ENCODE peak calls at places on chromosomes 3 and 15, in ten cellular contexts. Z is left lung, F is thyroid gland, T is GM12865, D is cardiac fibroblast, W is fibroblast of mammary gland, E is BJ, O is cardiac muscle cell, P is fibroblast of pulmonary artery, G is lower leg skin. R is an unnamed sample.

GRCh38 chr3:175941352-175941751 is 1082.2 kb downstream of the NAALADL2 start:
- DNase-seq in G (no peak), F (peak), W (peak), E (no peak), D (peak), T (peak), O (peak), Z (no peak), P (peak), R (no peak)

GRCh38 chr15:101025896-101026631 is 106.9 kb downstream of the LRRK1 start:
- DNase-seq in G (peak), O (no peak), W (no peak), P (no peak), F (no peak), E (no peak), Z (no peak), D (no peak), T (no peak), R (no peak)

GRCh38 chr3:184572528-184573270 is 11.1 kb downstream of the EPHB3 start:
- DNase-seq in G (no peak), D (no peak), O (no peak), Z (peak), W (no peak), P (no peak), T (no peak), E (no peak), F (no peak), R (no peak)

GRCh38 chr3:65448120-65448519 is 590.6 kb downstream of the MAGI1 start:
- DNase-seq in T (no peak), E (no peak), D (no peak), F (no peak), P (no peak), Z (no peak), G (no peak), W (no peak), O (no peak), R (no peak)

GRCh38 chr15:52241489-52241888 is 50.3 kb upstream of the GNB5 start:
- DNase-seq in D (no peak), F (no peak), O (no peak), W (no peak), T (no peak), E (no peak), G (no peak), Z (no peak), P (no peak), R (no peak)

GRCh38 chr3:3081659-3082546 is 28.3 kb downstream of the IL5RA start:
- DNase-seq in Z (no peak), F (no peak), O (no peak), G (no peak), W (no peak), T (peak), P (no peak), E (no peak), D (no peak), R (no peak)

GRCh38 chr3:134078169-134078821 is 48.6 kb upstream of the SLCO2A1 start:
- DNase-seq in G (peak), O (no peak), F (no peak), Z (no peak), T (no peak), E (no peak), D (peak), W (peak), P (no peak), R (no peak)

GRCh38 chr15:100849021-100849831 is 30.4 kb upstream of the ALDH1A3 start:
- DNase-seq in Z (peak), D (peak), T (no peak), W (peak), G (peak), F (peak), E (peak), P (peak), O (peak), R (no peak)

GRCh38 chr3:98512576-98512975 is 10.1 kb downstream of the CLDND1 start:
- DNase-seq in E (no peak), P (no peak), G (no peak), D (no peak), W (no peak), F (no peak), O (no peak), Z (no peak), T (no peak), R (no peak)

GRCh38 chr3:43156812-43157455 is 51.1 kb upstream of the POMGNT2 start:
- DNase-seq in T (no peak), P (no peak), D (no peak), F (no peak), W (no peak), G (no peak), Z (no peak), E (no peak), O (no peak), R (no peak)

GRCh38 chr3:194103475-194103874 is 32.5 kb upstream of the HES1 start:
- DNase-seq in F (no peak), O (no peak), E (no peak), W (no peak), P (no peak), D (no peak), T (peak), G (no peak), Z (no peak), R (no peak)
- TF ChIP-seq CTCF in F (no peak), O (no peak), E (no peak), W (no peak), P (no peak), D (no peak), T (no peak), G (no peak), Z (no peak), R (no peak)

GRCh38 chr15:36887214-36888017 is 212.9 kb downstream of the MEIS2 start:
- DNase-seq in G (peak), P (peak), D (no peak), E (no peak), O (no peak), Z (peak), F (no peak), W (no peak), T (peak), R (no peak)
- H3K4me3 ChIP-seq in G (no peak), P (peak), D (peak), E (peak), O (peak), Z (no peak), F (no peak), W (peak), T (peak), R (peak)

GRCh38 chr3:62873672-62874397 is 1.4 kb downstream of the CADPS start:
- DNase-seq in Z (peak), O (no peak), W (peak), G (no peak), P (no peak), T (peak), F (peak), E (no peak), D (no peak), R (no peak)
- TF ChIP-seq CTCF in Z (no peak), O (no peak), W (peak), G (no peak), P (no peak), T (peak), F (peak), E (no peak), D (no peak), R (peak)

GRCh38 chr3:128647307-128647706 is 3.3 kb downstream of the RPN1 start:
- DNase-seq in F (no peak), E (no peak), O (no peak), D (no peak), T (no peak), W (no peak), Z (no peak), P (no peak), G (no peak), R (no peak)

GRCh38 chr3:128650096-128651050 is at the start of gene RPN1:
- DNase-seq in Z (peak), E (peak), D (peak), F (peak), T (peak), O (peak), G (peak), P (peak), W (peak), R (peak)

GRCh38 chr3:128649264-128649663 is 1.4 kb downstream of the RPN1 start:
- DNase-seq in F (no peak), W (no peak), E (no peak), G (no peak), Z (no peak), T (no peak), O (no peak), D (peak), P (no peak), R (no peak)

GRCh38 chr3:128648402-128648801 is 2.2 kb downstream of the RPN1 start:
- DNase-seq in E (no peak), F (no peak), D (no peak), T (no peak), G (no peak), P (no peak), Z (no peak), W (no peak), O (no peak), R (no peak)
- H3K4me3 ChIP-seq in E (no peak), F (no peak), D (no peak), T (peak), G (no peak), P (peak), Z (peak), W (peak), O (no peak), R (peak)

GRCh38 chr3:137746808-137747207 is 17.3 kb upstream of the SOX14 start:
- DNase-seq in E (no peak), G (no peak), D (no peak), O (no peak), F (no peak), W (no peak), P (no peak), T (no peak), Z (no peak), R (no peak)
- TF ChIP-seq CTCF in E (no peak), G (no peak), D (no peak), O (no peak), F (no peak), W (no peak), P (no peak), T (no peak), Z (no peak), R (no peak)

DNA sequence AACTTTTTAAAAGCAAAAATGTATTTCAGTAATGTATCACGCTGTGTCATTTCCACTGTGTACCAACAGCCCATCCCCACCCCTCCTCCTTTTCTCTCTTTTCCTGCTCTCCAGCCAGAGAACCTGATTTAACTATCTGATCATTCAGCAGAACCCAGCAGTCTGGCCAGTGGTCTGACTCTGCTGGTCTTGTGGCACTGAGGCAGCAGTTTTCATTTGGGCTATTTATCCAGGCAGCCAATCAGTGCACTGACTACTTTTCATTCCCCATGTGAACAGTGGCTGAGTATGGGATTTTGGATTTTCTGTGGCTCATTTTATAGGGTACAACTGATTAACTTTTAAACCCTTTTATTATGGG is 56.3 kb downstream of the GPR171 start:
- DNase-seq in O (no peak), Z (no peak), G (no peak), P (no peak), E (no peak), F (no peak), D (no peak), T (no peak), W (no peak), R (no peak)
- H3K4me3 ChIP-seq in O (no peak), Z (no peak), G (no peak), P (no peak), E (no peak), F (no peak), D (no peak), T (no peak), W (no peak), R (no peak)

GRCh38 chr3:146334151-146334550 is 83.2 kb upstream of the PLSCR4 start:
- DNase-seq in O (peak), W (peak), D (peak), P (peak), F (no peak), Z (no peak), T (no peak), E (no peak), G (no peak), R (peak)
- TF ChIP-seq CTCF in O (peak), W (peak), D (peak), P (peak), F (no peak), Z (no peak), T (no peak), E (peak), G (no peak), R (peak)

GRCh38 chr3:120597445-120598049 is 1.4 kb downstream of the NDUFB4 start:
- DNase-seq in Z (no peak), D (no peak), G (no peak), W (no peak), E (no peak), P (no peak), T (peak), F (no peak), O (no peak), R (no peak)

GRCh38 chr3:120596116-120596852 is at the start of gene NDUFB4:
- DNase-seq in W (peak), D (peak), T (peak), F (peak), Z (peak), E (peak), P (peak), O (peak), G (peak), R (peak)

GRCh38 chr3:120601554-120601953 is 5.4 kb downstream of the NDUFB4 start:
- DNase-seq in F (no peak), D (no peak), P (no peak), Z (no peak), E (no peak), W (no peak), G (no peak), T (no peak), O (no peak), R (no peak)

GRCh38 chr3:120596853-120597223 is 702 bp downstream of the NDUFB4 start:
- DNase-seq in T (no peak), O (no peak), D (no peak), E (no peak), W (no peak), F (no peak), P (no peak), G (no peak), Z (no peak), R (no peak)

DNA sequence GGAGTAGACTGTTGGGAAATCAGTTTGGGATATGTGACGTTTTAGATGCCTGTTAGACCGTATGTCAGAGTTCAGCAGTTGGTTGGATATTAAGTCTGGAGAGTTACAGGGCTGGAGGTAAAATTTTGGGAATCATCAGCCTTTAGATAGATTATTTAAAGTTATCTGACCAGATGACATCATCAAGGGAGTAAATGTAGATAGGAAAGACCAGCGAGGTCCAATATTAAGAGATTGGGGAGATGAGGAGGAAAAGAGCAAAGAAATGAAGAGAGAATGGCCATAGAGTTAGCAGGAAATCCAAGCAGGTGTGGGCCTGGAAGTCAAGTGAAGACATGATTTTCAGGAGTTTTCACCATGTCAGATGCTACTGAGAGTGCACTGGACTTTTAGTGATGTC is 3.1 kb downstream of the NDUFB4 start:
- DNase-seq in P (no peak), Z (no peak), E (no peak), F (no peak), O (no peak), D (no peak), T (no peak), G (no peak), W (no peak), R (no peak)
- H3K4me3 ChIP-seq in P (no peak), Z (no peak), E (no peak), F (no peak), O (no peak), D (no peak), T (no peak), G (no peak), W (no peak), R (no peak)

GRCh38 chr3:22893001-22893400 is 310.1 kb upstream of the UBE2E2 start:
- DNase-seq in O (no peak), Z (no peak), W (no peak), G (no peak), T (no peak), D (no peak), F (no peak), P (no peak), E (no peak), R (no peak)

GRCh38 chr3:22885574-22886348 is 317.4 kb upstream of the UBE2E2 start:
- DNase-seq in T (no peak), W (no peak), E (no peak), F (no peak), O (no peak), P (no peak), Z (no peak), D (no peak), G (no peak), R (no peak)

GRCh38 chr3:22886394-22886793 is 316.7 kb upstream of the UBE2E2 start:
- DNase-seq in T (no peak), E (no peak), Z (no peak), P (no peak), G (no peak), W (no peak), O (no peak), D (no peak), F (peak), R (no peak)

GRCh38 chr3:22885039-22885438 is 318.1 kb upstream of the UBE2E2 start:
- DNase-seq in E (no peak), F (no peak), T (no peak), W (no peak), O (no peak), G (no peak), Z (no peak), D (no peak), P (no peak), R (no peak)

DNA sequence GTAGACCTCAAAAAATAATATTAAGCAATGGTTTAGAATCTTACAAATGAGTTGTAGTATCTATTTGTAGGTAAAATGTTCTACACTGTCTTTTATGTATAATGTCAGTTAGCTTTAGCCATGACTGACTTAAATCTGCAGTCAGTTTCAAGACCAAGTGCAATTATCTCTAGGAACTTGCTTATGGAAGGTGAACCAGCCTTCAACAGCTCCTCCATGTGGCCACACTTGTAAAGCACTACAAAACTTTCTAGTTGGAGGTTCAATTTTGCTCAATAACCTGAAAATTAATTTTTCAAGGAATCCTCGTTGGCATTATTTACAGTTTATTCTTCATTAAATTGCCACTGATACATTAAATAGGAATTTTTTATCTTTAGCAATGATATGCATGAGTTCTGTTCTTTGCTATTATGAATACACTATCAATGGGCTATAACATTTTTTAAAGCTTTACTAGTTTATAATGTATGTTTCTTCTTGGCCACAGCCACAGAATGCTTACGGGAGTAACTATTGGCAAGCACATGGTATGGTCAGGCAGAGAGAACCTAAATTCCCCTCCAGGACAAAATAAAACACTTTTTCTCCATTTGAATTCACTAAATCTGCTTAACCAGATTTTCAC is 315.3 kb upstream of the UBE2E2 start:
- DNase-seq in G (no peak), P (peak), E (no peak), O (peak), T (peak), W (peak), Z (no peak), F (no peak), D (peak), R (no peak)
- TF ChIP-seq CTCF in G (no peak), P (peak), E (peak), O (peak), T (peak), W (peak), Z (peak), F (no peak), D (peak), R (peak)